ENCODE peak calls at places on chromosomes 1 and 21, in seven cellular contexts. One of them, this sample, is unnamed.

GRCh38 chr1:89781494-89782126 is 39.2 kb upstream of the LRRC8D start:
- DNase-seq in right lobe of liver: no peak
- DNase-seq in left lung: no peak
- DNase-seq in hepatocyte: no peak
- DNase-seq in cardiac muscle cell: no peak
- DNase-seq in CD8-positive, alpha-beta T cell: peak; percentile 41
- DNase-seq in ovary: no peak
- DNase-seq in this sample: no peak

GRCh38 chr1:220797553-220797952 is 10.8 kb downstream of the MTARC1 start:
- DNase-seq in right lobe of liver: no peak
- DNase-seq in left lung: no peak
- DNase-seq in hepatocyte: no peak
- DNase-seq in cardiac muscle cell: peak; percentile 39
- DNase-seq in CD8-positive, alpha-beta T cell: no peak
- DNase-seq in ovary: no peak
- DNase-seq in this sample: no peak

GRCh38 chr1:248703674-248704073 is 1.1 kb upstream of the OR14I1 start:
- DNase-seq in right lobe of liver: no peak
- DNase-seq in left lung: no peak
- DNase-seq in hepatocyte: no peak
- DNase-seq in cardiac muscle cell: no peak
- DNase-seq in CD8-positive, alpha-beta T cell: no peak
- DNase-seq in ovary: no peak
- DNase-seq in this sample: no peak

GRCh38 chr1:18385239-18385790 is 95.4 kb upstream of the KLHDC7A start:
- DNase-seq in right lobe of liver: no peak
- DNase-seq in left lung: no peak
- DNase-seq in hepatocyte: peak; percentile 76
- DNase-seq in cardiac muscle cell: peak; percentile 80
- DNase-seq in CD8-positive, alpha-beta T cell: no peak
- DNase-seq in ovary: peak; percentile 45
- DNase-seq in this sample: no peak

GRCh38 chr1:149979245-149979971 is 31.1 kb downstream of the OTUD7B start:
- DNase-seq in right lobe of liver: no peak
- DNase-seq in left lung: no peak
- DNase-seq in hepatocyte: no peak
- DNase-seq in cardiac muscle cell: no peak
- DNase-seq in CD8-positive, alpha-beta T cell: no peak
- DNase-seq in ovary: no peak
- DNase-seq in this sample: no peak

GRCh38 chr1:187876775-187877174 is 1048.0 kb downstream of the PLA2G4A start:
- DNase-seq in right lobe of liver: no peak
- DNase-seq in left lung: no peak
- DNase-seq in hepatocyte: no peak
- DNase-seq in cardiac muscle cell: no peak
- DNase-seq in CD8-positive, alpha-beta T cell: no peak
- DNase-seq in ovary: no peak
- DNase-seq in this sample: no peak

GRCh38 chr21:14889080-14889805 is 175.6 kb downstream of the NRIP1 start:
- DNase-seq in right lobe of liver: peak; percentile 66
- DNase-seq in left lung: no peak
- DNase-seq in hepatocyte: peak; percentile 71
- DNase-seq in cardiac muscle cell: no peak
- DNase-seq in CD8-positive, alpha-beta T cell: no peak
- DNase-seq in ovary: peak; percentile 15
- DNase-seq in this sample: peak; percentile 20

GRCh38 chr1:34478460-34479076 is 276.3 kb upstream of the GJB5 start:
- DNase-seq in right lobe of liver: no peak
- DNase-seq in left lung: no peak
- DNase-seq in hepatocyte: no peak
- DNase-seq in cardiac muscle cell: peak; percentile 14
- DNase-seq in CD8-positive, alpha-beta T cell: no peak
- DNase-seq in ovary: no peak
- DNase-seq in this sample: no peak

GRCh38 chr1:229980009-229980408 is 87.0 kb upstream of the GALNT2 start:
- DNase-seq in right lobe of liver: no peak
- DNase-seq in left lung: no peak
- DNase-seq in hepatocyte: no peak
- DNase-seq in cardiac muscle cell: no peak
- DNase-seq in CD8-positive, alpha-beta T cell: no peak
- DNase-seq in ovary: no peak
- DNase-seq in this sample: no peak

GRCh38 chr1:85214654-85215053 is 13.8 kb upstream of the SYDE2 start:
- DNase-seq in right lobe of liver: no peak
- DNase-seq in left lung: no peak
- DNase-seq in hepatocyte: no peak
- DNase-seq in cardiac muscle cell: no peak
- DNase-seq in CD8-positive, alpha-beta T cell: no peak
- DNase-seq in ovary: no peak
- DNase-seq in this sample: no peak

GRCh38 chr1:241813768-241814270 is 34.2 kb upstream of the EXO1 start:
- DNase-seq in right lobe of liver: no peak
- DNase-seq in left lung: no peak
- DNase-seq in hepatocyte: no peak
- DNase-seq in cardiac muscle cell: no peak
- DNase-seq in CD8-positive, alpha-beta T cell: no peak
- DNase-seq in ovary: no peak
- DNase-seq in this sample: no peak

GRCh38 chr21:15293251-15293650 is 228.5 kb upstream of the NRIP1 start:
- DNase-seq in right lobe of liver: no peak
- DNase-seq in left lung: no peak
- DNase-seq in hepatocyte: peak; percentile 71
- DNase-seq in cardiac muscle cell: peak; percentile 36
- DNase-seq in CD8-positive, alpha-beta T cell: no peak
- DNase-seq in ovary: no peak
- DNase-seq in this sample: no peak

GRCh38 chr1:39647247-39647646 is 7.8 kb upstream of the HEYL start:
- DNase-seq in right lobe of liver: no peak
- DNase-seq in left lung: no peak
- DNase-seq in hepatocyte: no peak
- DNase-seq in cardiac muscle cell: no peak
- DNase-seq in CD8-positive, alpha-beta T cell: no peak
- DNase-seq in ovary: no peak
- DNase-seq in this sample: no peak

GRCh38 chr1:16155537-16156410 is at the start of gene EPHA2:
- DNase-seq in right lobe of liver: peak; percentile 92
- DNase-seq in left lung: peak; percentile 94
- DNase-seq in hepatocyte: peak; percentile 96
- DNase-seq in cardiac muscle cell: peak; percentile 96
- DNase-seq in CD8-positive, alpha-beta T cell: no peak
- DNase-seq in ovary: peak; percentile 90
- DNase-seq in this sample: peak; percentile 96

GRCh38 chr1:23198373-23198772 is 18.9 kb downstream of the HTR1D start:
- DNase-seq in right lobe of liver: no peak
- DNase-seq in left lung: no peak
- DNase-seq in hepatocyte: no peak
- DNase-seq in cardiac muscle cell: no peak
- DNase-seq in CD8-positive, alpha-beta T cell: no peak
- DNase-seq in ovary: no peak
- DNase-seq in this sample: no peak

GRCh38 chr1:237386362-237387143 is 344.6 kb downstream of the RYR2 start:
- DNase-seq in right lobe of liver: no peak
- DNase-seq in left lung: no peak
- DNase-seq in hepatocyte: peak; percentile 34
- DNase-seq in cardiac muscle cell: peak; percentile 67
- DNase-seq in CD8-positive, alpha-beta T cell: no peak
- DNase-seq in ovary: no peak
- DNase-seq in this sample: no peak

GRCh38 chr1:19797827-19798226 is 1.9 kb downstream of the TMCO4 start:
- DNase-seq in right lobe of liver: no peak
- DNase-seq in left lung: no peak
- DNase-seq in hepatocyte: no peak
- DNase-seq in cardiac muscle cell: no peak
- DNase-seq in CD8-positive, alpha-beta T cell: no peak
- DNase-seq in ovary: no peak
- DNase-seq in this sample: no peak

GRCh38 chr21:21236981-21237380 is 238.8 kb downstream of the NCAM2 start:
- DNase-seq in right lobe of liver: no peak
- DNase-seq in left lung: no peak
- DNase-seq in hepatocyte: no peak
- DNase-seq in cardiac muscle cell: no peak
- DNase-seq in CD8-positive, alpha-beta T cell: no peak
- DNase-seq in ovary: no peak
- DNase-seq in this sample: no peak

GRCh38 chr1:160428655-160429054 is 28.3 kb downstream of the VANGL2 start:
- DNase-seq in right lobe of liver: no peak
- DNase-seq in left lung: no peak
- DNase-seq in hepatocyte: peak; percentile 79
- DNase-seq in cardiac muscle cell: peak; percentile 55
- DNase-seq in CD8-positive, alpha-beta T cell: no peak
- DNase-seq in ovary: no peak
- DNase-seq in this sample: peak; percentile 79

GRCh38 chr1:16218014-16218673 is 5.7 kb upstream of the ARHGEF19 start:
- DNase-seq in right lobe of liver: no peak
- DNase-seq in left lung: peak; percentile 79
- DNase-seq in hepatocyte: no peak
- DNase-seq in cardiac muscle cell: no peak
- DNase-seq in CD8-positive, alpha-beta T cell: no peak
- DNase-seq in ovary: no peak
- DNase-seq in this sample: peak; percentile 20

GRCh38 chr1:107548276-107548675 is 407.4 kb downstream of the NTNG1 start:
- DNase-seq in right lobe of liver: no peak
- DNase-seq in left lung: no peak
- DNase-seq in hepatocyte: no peak
- DNase-seq in cardiac muscle cell: no peak
- DNase-seq in CD8-positive, alpha-beta T cell: no peak
- DNase-seq in ovary: no peak
- DNase-seq in this sample: no peak

GRCh38 chr1:231940721-231941120 is 314.1 kb downstream of the DISC1 start:
- DNase-seq in right lobe of liver: no peak
- DNase-seq in left lung: no peak
- DNase-seq in hepatocyte: no peak
- DNase-seq in cardiac muscle cell: no peak
- DNase-seq in CD8-positive, alpha-beta T cell: no peak
- DNase-seq in ovary: no peak
- DNase-seq in this sample: no peak

GRCh38 chr1:230992100-230992774 is 13.3 kb downstream of the ARV1 start:
- DNase-seq in right lobe of liver: no peak
- DNase-seq in left lung: no peak
- DNase-seq in hepatocyte: peak; percentile 30
- DNase-seq in cardiac muscle cell: no peak
- DNase-seq in CD8-positive, alpha-beta T cell: no peak
- DNase-seq in ovary: no peak
- DNase-seq in this sample: peak; percentile 17

GRCh38 chr1:16978589-16979474 is 1.6 kb downstream of the MFAP2 start:
- DNase-seq in right lobe of liver: no peak
- DNase-seq in left lung: no peak
- DNase-seq in hepatocyte: peak; percentile 75
- DNase-seq in cardiac muscle cell: no peak
- DNase-seq in CD8-positive, alpha-beta T cell: no peak
- DNase-seq in ovary: peak; percentile 91
- DNase-seq in this sample: peak; percentile 28

GRCh38 chr1:114750780-114751179 is 7.0 kb downstream of the CSDE1 start:
- DNase-seq in right lobe of liver: no peak
- DNase-seq in left lung: no peak
- DNase-seq in hepatocyte: no peak
- DNase-seq in cardiac muscle cell: no peak
- DNase-seq in CD8-positive, alpha-beta T cell: no peak
- DNase-seq in ovary: no peak
- DNase-seq in this sample: no peak

GRCh38 chr1:226121049-226121586 is 58.6 kb downstream of the H3-3A start:
- DNase-seq in right lobe of liver: no peak
- DNase-seq in left lung: no peak
- DNase-seq in hepatocyte: no peak
- DNase-seq in cardiac muscle cell: no peak
- DNase-seq in CD8-positive, alpha-beta T cell: no peak
- DNase-seq in ovary: no peak
- DNase-seq in this sample: no peak
- H3K27ac ChIP-seq in right lobe of liver: no peak overlapping the region
- H3K27ac ChIP-seq in left lung: peak overlapping the region; percentile 81
- H3K27ac ChIP-seq in hepatocyte: peak overlapping the region; percentile 84
- H3K27ac ChIP-seq in cardiac muscle cell: no peak overlapping the region
- H3K27ac ChIP-seq in CD8-positive, alpha-beta T cell: peak overlapping the region; percentile 53
- H3K27ac ChIP-seq in ovary: no peak overlapping the region
- H3K27ac ChIP-seq in this sample: peak overlapping the region; percentile 90

DNA sequence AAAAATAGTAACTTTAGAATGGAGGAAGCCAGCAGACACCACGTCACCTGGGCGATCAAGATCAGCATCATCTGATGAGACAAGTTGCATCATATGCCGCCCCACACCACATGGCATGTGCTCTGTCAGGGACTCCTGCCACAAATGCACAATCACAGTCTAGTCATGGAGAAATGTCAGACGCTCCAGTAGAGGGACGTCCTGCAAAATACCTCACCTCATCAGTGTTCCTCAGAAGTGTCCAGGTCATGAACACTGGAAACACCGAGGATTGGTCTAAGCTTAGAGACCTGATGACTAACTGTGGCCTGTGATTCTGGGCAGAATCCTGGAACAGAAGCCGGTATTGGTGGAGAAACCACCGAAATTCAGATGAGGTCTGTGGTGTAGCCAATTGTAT is 14.3 kb downstream of the ADARB1 start:
- DNase-seq in right lobe of liver: no peak
- DNase-seq in left lung: no peak
- DNase-seq in hepatocyte: no peak
- DNase-seq in cardiac muscle cell: no peak
- DNase-seq in CD8-positive, alpha-beta T cell: no peak
- DNase-seq in ovary: no peak
- DNase-seq in this sample: no peak
- H3K4me1 ChIP-seq in right lobe of liver: no peaks in the 10 kb centered on the region
- H3K4me1 ChIP-seq in left lung: peaks cover 24% of the 10 kb centered on the region
- H3K4me1 ChIP-seq in hepatocyte: no peaks in the 10 kb centered on the region
- H3K4me1 ChIP-seq in cardiac muscle cell: peaks cover 6% of the 10 kb centered on the region
- H3K4me1 ChIP-seq in CD8-positive, alpha-beta T cell: peaks cover 70% of the 10 kb centered on the region
- H3K4me1 ChIP-seq in ovary: no peaks in the 10 kb centered on the region
- H3K4me1 ChIP-seq in this sample: peaks cover 6% of the 10 kb centered on the region

GRCh38 chr1:153968000-153968363 is 280 bp downstream of the CREB3L4 start:
- DNase-seq in right lobe of liver: no peak
- DNase-seq in left lung: no peak
- DNase-seq in hepatocyte: peak; percentile 55
- DNase-seq in cardiac muscle cell: no peak
- DNase-seq in CD8-positive, alpha-beta T cell: no peak
- DNase-seq in ovary: peak; percentile 54
- DNase-seq in this sample: peak; percentile 87
- TF ChIP-seq CTCF in right lobe of liver: no peak
- TF ChIP-seq CTCF in left lung: no peak
- TF ChIP-seq CTCF in hepatocyte: no peak
- TF ChIP-seq CTCF in cardiac muscle cell: no peak
- TF ChIP-seq CTCF in CD8-positive, alpha-beta T cell: no peak
- TF ChIP-seq CTCF in ovary: no peak
- TF ChIP-seq CTCF in this sample: no peak

GRCh38 chr1:156887324-156887723 is 6.2 kb upstream of the PEAR1 start:
- DNase-seq in right lobe of liver: no peak
- DNase-seq in left lung: peak; percentile 21
- DNase-seq in hepatocyte: no peak
- DNase-seq in cardiac muscle cell: no peak
- DNase-seq in CD8-positive, alpha-beta T cell: no peak
- DNase-seq in ovary: no peak
- DNase-seq in this sample: no peak

GRCh38 chr1:156892190-156893047 is 1.1 kb upstream of the PEAR1 start:
- DNase-seq in right lobe of liver: peak; percentile 85
- DNase-seq in left lung: peak; percentile 97
- DNase-seq in hepatocyte: peak; percentile 95
- DNase-seq in cardiac muscle cell: peak; percentile 94
- DNase-seq in CD8-positive, alpha-beta T cell: peak; percentile 77
- DNase-seq in ovary: peak; percentile 92
- DNase-seq in this sample: peak; percentile 90

GRCh38 chr1:156893048-156893953 is at the start of gene PEAR1:
- DNase-seq in right lobe of liver: no peak
- DNase-seq in left lung: peak; percentile 75
- DNase-seq in hepatocyte: peak; percentile 47
- DNase-seq in cardiac muscle cell: no peak
- DNase-seq in CD8-positive, alpha-beta T cell: no peak
- DNase-seq in ovary: peak; percentile 72
- DNase-seq in this sample: no peak

GRCh38 chr1:156886583-156887302 is 6.8 kb upstream of the PEAR1 start:
- DNase-seq in right lobe of liver: no peak
- DNase-seq in left lung: no peak
- DNase-seq in hepatocyte: no peak
- DNase-seq in cardiac muscle cell: no peak
- DNase-seq in CD8-positive, alpha-beta T cell: no peak
- DNase-seq in ovary: no peak
- DNase-seq in this sample: no peak

GRCh38 chr1:156889802-156890585 is 3.5 kb upstream of the PEAR1 start:
- DNase-seq in right lobe of liver: peak; percentile 79
- DNase-seq in left lung: peak; percentile 77
- DNase-seq in hepatocyte: peak; percentile 92
- DNase-seq in cardiac muscle cell: peak; percentile 91
- DNase-seq in CD8-positive, alpha-beta T cell: peak; percentile 43
- DNase-seq in ovary: peak; percentile 75
- DNase-seq in this sample: peak; percentile 86
- H3K27ac ChIP-seq in right lobe of liver: no peak overlapping the region
- H3K27ac ChIP-seq in left lung: no peak overlapping the region
- H3K27ac ChIP-seq in hepatocyte: no peak overlapping the region
- H3K27ac ChIP-seq in cardiac muscle cell: no peak overlapping the region
- H3K27ac ChIP-seq in CD8-positive, alpha-beta T cell: no peak overlapping the region
- H3K27ac ChIP-seq in ovary: no peak overlapping the region
- H3K27ac ChIP-seq in this sample: no peak overlapping the region